ENCODE peak calls at places on chromosomes 6 and 20, in seven cellular contexts. One of them, this sample, is unnamed.

GRCh38 chr6:97059473-97059872 is 134.9 kb downstream of the KLHL32 start:
- DNase-seq in ascending aorta: no peak
- DNase-seq in Right ventricle myocardium superior: no peak
- DNase-seq in left cardiac atrium: no peak
- DNase-seq in neural crest cell: no peak
- DNase-seq in DMS153: peak
- DNase-seq in HCEC 1CT: peak
- DNase-seq in this sample: peak

GRCh38 chr6:19608546-19608945 is 228.6 kb upstream of the ID4 start:
- DNase-seq in ascending aorta: no peak
- DNase-seq in Right ventricle myocardium superior: no peak
- DNase-seq in left cardiac atrium: no peak
- DNase-seq in neural crest cell: no peak
- DNase-seq in DMS153: no peak
- DNase-seq in HCEC 1CT: no peak
- DNase-seq in this sample: no peak

GRCh38 chr20:20603339-20603990 is 109.0 kb downstream of the RALGAPA2 start:
- DNase-seq in ascending aorta: no peak
- DNase-seq in Right ventricle myocardium superior: no peak
- DNase-seq in left cardiac atrium: no peak
- DNase-seq in neural crest cell: no peak
- DNase-seq in DMS153: peak
- DNase-seq in HCEC 1CT: no peak
- DNase-seq in this sample: peak

GRCh38 chr6:152696543-152696942 is 1.2 kb upstream of the MYCT1 start:
- DNase-seq in ascending aorta: no peak
- DNase-seq in Right ventricle myocardium superior: no peak
- DNase-seq in left cardiac atrium: no peak
- DNase-seq in neural crest cell: no peak
- DNase-seq in DMS153: no peak
- DNase-seq in HCEC 1CT: peak
- DNase-seq in this sample: no peak

GRCh38 chr6:169340395-169340794 is 86.7 kb upstream of the THBS2 start:
- DNase-seq in ascending aorta: peak
- DNase-seq in Right ventricle myocardium superior: no peak
- DNase-seq in left cardiac atrium: no peak
- DNase-seq in neural crest cell: no peak
- DNase-seq in DMS153: no peak
- DNase-seq in HCEC 1CT: no peak
- DNase-seq in this sample: no peak

GRCh38 chr20:10511166-10511506 is 76.0 kb downstream of the SLX4IP start:
- DNase-seq in ascending aorta: no peak
- DNase-seq in Right ventricle myocardium superior: no peak
- DNase-seq in left cardiac atrium: no peak
- DNase-seq in neural crest cell: no peak
- DNase-seq in DMS153: no peak
- DNase-seq in HCEC 1CT: peak
- DNase-seq in this sample: no peak

GRCh38 chr6:24632573-24632972 is 13.4 kb downstream of the KIAA0319 start:
- DNase-seq in ascending aorta: no peak
- DNase-seq in Right ventricle myocardium superior: no peak
- DNase-seq in left cardiac atrium: no peak
- DNase-seq in neural crest cell: no peak
- DNase-seq in DMS153: no peak
- DNase-seq in HCEC 1CT: no peak
- DNase-seq in this sample: no peak

GRCh38 chr6:44304282-44305199 is 8.6 kb downstream of the AARS2 start:
- DNase-seq in ascending aorta: no peak
- DNase-seq in Right ventricle myocardium superior: no peak
- DNase-seq in left cardiac atrium: peak
- DNase-seq in neural crest cell: peak
- DNase-seq in DMS153: no peak
- DNase-seq in HCEC 1CT: peak
- DNase-seq in this sample: no peak

GRCh38 chr6:147055821-147056392 is 148.3 kb upstream of the STXBP5 start:
- DNase-seq in ascending aorta: no peak
- DNase-seq in Right ventricle myocardium superior: no peak
- DNase-seq in left cardiac atrium: no peak
- DNase-seq in neural crest cell: no peak
- DNase-seq in DMS153: no peak
- DNase-seq in HCEC 1CT: no peak
- DNase-seq in this sample: no peak

This sample was measured in SHP77 treated with DMSO at 0.1 percent for 48 hours.